ENCODE peak calls at places on chromosomes 1 and 21, in seven cellular contexts. B is neural progenitor cell, Q is GM23338, A is hepatocyte, E is PC-3, V is OCI-LY7, K is HCT116. Y is an unnamed sample.

GRCh38 chr1:27606708-27607238 is 2.8 kb upstream of the AHDC1 start:
- DNase-seq in B (no peak), Q (no peak), A (peak; percentile 38), E (peak; percentile 52), V (no peak), K (no peak), Y (peak; percentile 55)

GRCh38 chr1:111769517-111770146 is 13.9 kb downstream of the DDX20 start:
- DNase-seq in B (peak; percentile 57), Q (peak; percentile 66), A (peak; percentile 74), E (peak; percentile 74), V (peak; percentile 80), K (peak; percentile 48), Y (peak; percentile 80)

GRCh38 chr21:42775891-42776290 is 103.4 kb downstream of the WDR4 start:
- DNase-seq in B (no peak), Q (no peak), A (no peak), E (no peak), V (no peak), K (no peak), Y (no peak)

GRCh38 chr1:5342830-5343229 is 649.4 kb downstream of the NPHP4 start:
- DNase-seq in B (no peak), Q (no peak), A (no peak), E (no peak), V (no peak), K (no peak), Y (no peak)

GRCh38 chr1:36881071-36881405 is 153.3 kb downstream of the GRIK3 start:
- DNase-seq in B (no peak), Q (no peak), A (no peak), E (no peak), V (no peak), K (no peak), Y (no peak)

GRCh38 chr1:151612506-151613274 is 840 bp downstream of the SNX27 start:
- DNase-seq in B (peak; percentile 63), Q (peak; percentile 53), A (peak; percentile 44), E (no peak), V (peak; percentile 30), K (no peak), Y (peak; percentile 65)

GRCh38 chr1:192933744-192934143 is 124.9 kb downstream of the RGS2 start:
- DNase-seq in B (no peak), Q (no peak), A (no peak), E (no peak), V (no peak), K (no peak), Y (no peak)

GRCh38 chr1:179146916-179147315 is 65.0 kb downstream of the TOR3A start:
- DNase-seq in B (no peak), Q (no peak), A (no peak), E (no peak), V (no peak), K (no peak), Y (peak; percentile 64)

GRCh38 chr1:229563701-229564100 is 5.2 kb upstream of the ABCB10 start:
- DNase-seq in B (no peak), Q (no peak), A (no peak), E (no peak), V (no peak), K (no peak), Y (peak; percentile 30)

GRCh38 chr21:39384674-39385298 is 35.9 kb upstream of the HMGN1 start:
- DNase-seq in B (no peak), Q (no peak), A (no peak), E (peak; percentile 55), V (no peak), K (no peak), Y (peak; percentile 23)

GRCh38 chr1:228317891-228318810 is 88.5 kb downstream of the TRIM11 start:
- DNase-seq in B (no peak), Q (no peak), A (no peak), E (no peak), V (no peak), K (no peak), Y (no peak)

GRCh38 chr1:119367332-119368124 is 1.1 kb upstream of the HAO2 start:
- DNase-seq in B (peak; percentile 50), Q (peak; percentile 79), A (peak; percentile 53), E (peak; percentile 74), V (peak; percentile 9), K (peak; percentile 27), Y (peak; percentile 80)

GRCh38 chr1:51990478-51990965 is at the start of gene RAB3B:
- DNase-seq in B (peak; percentile 93), Q (peak; percentile 95), A (peak; percentile 92), E (peak; percentile 77), V (peak; percentile 11), K (peak; percentile 51), Y (peak; percentile 82)

GRCh38 chr1:16340673-16341072 is 11.6 kb downstream of the FBXO42 start:
- DNase-seq in B (no peak), Q (no peak), A (no peak), E (no peak), V (no peak), K (no peak), Y (no peak)

GRCh38 chr1:16342331-16343062 is 9.8 kb downstream of the FBXO42 start:
- DNase-seq in B (no peak), Q (no peak), A (no peak), E (no peak), V (no peak), K (no peak), Y (no peak)

GRCh38 chr1:16334655-16335340 is 17.5 kb downstream of the FBXO42 start:
- DNase-seq in B (no peak), Q (no peak), A (no peak), E (peak; percentile 58), V (no peak), K (no peak), Y (no peak)

GRCh38 chr1:16338961-16339360 is 13.3 kb downstream of the FBXO42 start:
- DNase-seq in B (no peak), Q (no peak), A (no peak), E (no peak), V (no peak), K (no peak), Y (peak; percentile 38)
- H4K20me1 ChIP-seq in B (peaks cover 81% of the 10 kb centered on the region), Q (peaks cover 36% of the 10 kb centered on the region), A (peaks cover 64% of the 10 kb centered on the region), E (no peaks in the 10 kb centered on the region), V (no peaks in the 10 kb centered on the region), K (no peaks in the 10 kb centered on the region), Y (peaks cover 4% of the 10 kb centered on the region)

GRCh38 chr1:167582064-167582463 is 28.5 kb upstream of the CREG1 start:
- DNase-seq in B (no peak), Q (no peak), A (no peak), E (no peak), V (no peak), K (no peak), Y (no peak)
- TF ChIP-seq EZH2phosphoT487 in B (no peak), Q (no peak), A (no peak), E (no peak), V (no peak), K (no peak), Y (no peak)

DNA sequence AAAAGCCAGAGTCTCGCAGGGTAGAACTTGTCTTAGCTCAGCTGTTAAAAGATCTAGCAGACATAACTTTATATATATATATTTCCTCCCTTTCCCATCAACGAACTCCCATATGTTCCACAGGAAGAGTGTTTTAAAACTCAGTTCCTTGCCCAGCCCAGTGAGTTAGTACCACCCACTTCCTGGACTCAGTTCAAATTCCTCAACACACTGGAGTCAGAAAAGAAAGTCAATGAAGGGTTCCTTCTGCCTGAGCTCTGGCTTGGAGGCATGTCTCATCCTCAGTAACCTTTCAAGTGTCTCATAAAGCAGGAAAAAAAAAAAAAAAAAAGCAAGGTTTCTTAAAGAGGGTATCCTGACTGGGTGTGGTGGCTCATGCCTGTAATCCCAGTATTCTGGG is 15.6 kb downstream of the TPM3 start:
- DNase-seq in B (no peak), Q (no peak), A (peak; percentile 41), E (peak; percentile 40), V (no peak), K (no peak), Y (peak; percentile 93)
- H4K20me1 ChIP-seq in B (peaks cover 71% of the 10 kb centered on the region), Q (peaks cover 76% of the 10 kb centered on the region), A (peaks cover 66% of the 10 kb centered on the region), E (peaks cover 67% of the 10 kb centered on the region), V (peaks cover 39% of the 10 kb centered on the region), K (peaks cover 55% of the 10 kb centered on the region), Y (peaks cover 47% of the 10 kb centered on the region)

GRCh38 chr1:92108631-92109030 is 28.5 kb downstream of the BTBD8 start:
- DNase-seq in B (no peak), Q (no peak), A (no peak), E (no peak), V (no peak), K (no peak), Y (no peak)

DNA sequence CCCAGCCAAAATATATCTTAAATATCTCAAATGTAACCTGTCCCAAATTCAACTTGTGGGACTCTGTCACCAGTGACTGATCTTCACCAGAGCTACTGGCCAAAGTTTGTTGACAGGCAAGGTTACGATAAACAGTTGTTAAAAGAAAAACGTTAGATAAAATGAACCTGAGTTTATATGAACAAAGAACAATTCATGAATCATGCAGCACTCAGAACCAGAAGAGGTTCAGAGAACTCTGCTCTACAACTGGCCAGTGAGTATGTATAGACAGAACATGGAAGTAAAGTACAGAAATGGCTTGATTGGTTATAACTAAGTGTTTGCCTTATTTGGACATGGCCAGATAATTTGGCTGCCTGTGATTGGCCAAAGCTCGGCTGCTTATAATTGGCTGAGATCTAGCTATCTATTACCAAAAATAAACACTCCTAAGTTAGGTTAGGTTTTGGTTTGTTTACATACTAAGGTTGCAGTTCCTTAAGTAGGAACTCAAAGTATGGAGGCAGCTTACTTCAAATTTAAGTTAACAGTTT is 25.5 kb downstream of the BTBD8 start:
- DNase-seq in B (no peak), Q (no peak), A (no peak), E (peak; percentile 7), V (no peak), K (no peak), Y (no peak)
- TF ChIP-seq EZH2phosphoT487 in B (no peak), Q (no peak), A (no peak), E (no peak), V (no peak), K (no peak), Y (no peak)

DNA sequence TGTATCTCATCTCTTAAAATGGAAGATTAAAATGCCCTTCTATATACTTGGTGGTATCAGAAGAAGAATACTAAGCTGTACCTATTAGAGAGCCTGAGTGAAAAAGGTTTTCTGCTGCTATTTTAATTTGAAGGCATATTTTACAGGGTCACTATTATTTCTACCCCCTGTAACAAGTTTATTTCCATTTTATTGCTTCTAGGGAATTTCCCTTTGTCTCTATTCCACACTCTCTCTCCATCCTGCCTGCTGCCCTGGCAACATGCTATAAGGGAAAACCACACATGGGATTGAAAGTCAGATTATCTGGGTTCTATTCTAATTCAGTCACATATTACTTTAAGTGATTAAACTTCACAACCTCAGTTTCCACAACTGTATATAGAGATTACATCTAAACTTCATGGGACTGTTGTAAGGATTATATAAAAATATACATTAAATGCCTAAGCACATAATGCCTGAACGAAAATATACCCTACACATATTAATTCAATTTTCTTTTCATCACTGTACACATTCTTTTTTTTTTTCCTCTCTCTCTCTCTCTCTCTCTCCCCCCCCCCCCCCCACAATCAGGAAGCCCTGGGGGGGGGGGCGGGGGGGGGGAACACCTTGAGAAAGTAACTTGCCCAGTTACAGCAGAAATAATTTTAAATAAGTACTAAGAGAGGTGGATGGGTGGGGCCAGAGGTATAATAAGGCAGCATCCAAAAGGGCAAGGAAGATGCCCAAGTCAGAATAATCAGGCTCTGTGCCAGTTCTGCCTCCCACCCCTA is 51.5 kb downstream of the LUZP1 start:
- DNase-seq in B (no peak), Q (no peak), A (no peak), E (no peak), V (no peak), K (no peak), Y (no peak)
- H4K20me1 ChIP-seq in B (peaks cover 87% of the 10 kb centered on the region), Q (peaks cover 66% of the 10 kb centered on the region), A (peaks cover 64% of the 10 kb centered on the region), E (no peaks in the 10 kb centered on the region), V (peaks cover 8% of the 10 kb centered on the region), K (peaks cover 4% of the 10 kb centered on the region), Y (no peaks in the 10 kb centered on the region)

Y was measured in GM23248.